ENCODE peak calls at places on chromosomes 6 and 20, in ten cellular contexts. A, C, W, V, X, I, P, Z, D and S are unnamed samples. For H3K4me1 and H3K36me3, the result is how much of the 10 kb centered on the place peaks cover.

GRCh38 chr6:44665143-44665542 is 277.6 kb downstream of the CDC5L start:
- DNase-seq in C (no peak), W (no peak), V (no peak), P (no peak), Z (no peak), I (peak), D (peak), X (no peak), A (no peak), S (no peak)

GRCh38 chr20:50980071-50980681 is 21.6 kb downstream of the MOCS3 start:
- DNase-seq in X (no peak), V (no peak), I (no peak), W (peak), Z (no peak), C (no peak), A (no peak), D (no peak), P (no peak), S (peak)

GRCh38 chr6:10612161-10612560 is 82.3 kb downstream of the C6orf52 start:
- DNase-seq in D (no peak), A (no peak), I (no peak), C (no peak), Z (no peak), P (no peak), W (no peak), X (no peak), V (no peak), S (no peak)

GRCh38 chr20:3452690-3453089 is 18.1 kb upstream of the ATRN start:
- DNase-seq in C (no peak), X (no peak), W (no peak), Z (no peak), A (no peak), P (no peak), V (no peak), I (no peak), D (no peak), S (no peak)

GRCh38 chr6:119108076-119108475 is 29.6 kb upstream of the FAM184A start:
- DNase-seq in P (no peak), A (no peak), I (no peak), C (no peak), V (no peak), D (no peak), Z (no peak), W (no peak), X (no peak), S (no peak)

GRCh38 chr6:36204068-36204753 is 7.7 kb downstream of the BRPF3 start:
- DNase-seq in A (no peak), I (no peak), X (no peak), P (no peak), C (no peak), W (no peak), D (no peak), Z (no peak), V (no peak), S (no peak)

GRCh38 chr20:54133434-54134427 is 40.1 kb downstream of the CYP24A1 start:
- DNase-seq in V (no peak), W (peak), D (no peak), Z (no peak), P (peak), I (no peak), X (no peak), C (no peak), A (no peak), S (peak)

GRCh38 chr6:36432151-36432633 is 10.5 kb downstream of the PXT1 start:
- DNase-seq in Z (no peak), C (no peak), X (no peak), W (no peak), D (no peak), P (no peak), I (no peak), V (no peak), A (no peak), S (no peak)

GRCh38 chr20:62818592-62819493 is 2.0 kb downstream of the COL9A3 start:
- DNase-seq in X (no peak), Z (peak), W (peak), V (no peak), P (peak), C (no peak), I (no peak), A (peak), D (peak), S (no peak)

GRCh38 chr6:13006578-13007300 is 290.2 kb downstream of the PHACTR1 start:
- DNase-seq in D (no peak), V (no peak), A (no peak), X (no peak), Z (no peak), C (no peak), P (no peak), W (no peak), I (no peak), S (no peak)

GRCh38 chr20:1328680-1329330 is at the start of gene SDCBP2:
- DNase-seq in I (peak), Z (no peak), V (peak), D (no peak), P (peak), A (peak), C (no peak), X (no peak), W (peak), S (peak)

GRCh38 chr20:1327827-1328679 is 886 bp downstream of the SDCBP2 start:
- DNase-seq in A (peak), V (no peak), P (peak), C (no peak), X (no peak), Z (no peak), I (peak), D (no peak), W (peak), S (no peak)

GRCh38 chr20:1331801-1332453 is 3.0 kb upstream of the SDCBP2 start:
- DNase-seq in C (no peak), A (peak), P (no peak), V (no peak), Z (no peak), X (no peak), D (no peak), I (peak), W (no peak), S (no peak)

GRCh38 chr20:1331101-1331500 is 2.2 kb upstream of the SDCBP2 start:
- DNase-seq in P (no peak), Z (no peak), I (no peak), A (peak), V (no peak), X (no peak), W (peak), C (no peak), D (no peak), S (no peak)

GRCh38 chr20:1330075-1330830 is 1.3 kb upstream of the SDCBP2 start:
- DNase-seq in A (peak), C (no peak), X (no peak), Z (peak), V (peak), P (peak), D (no peak), W (peak), I (peak), S (no peak)
- H3K4me1 ChIP-seq in A (under half), C (under half), X (under half), Z (under half), V (under half), P (under half), D (half or more), W (under half), I (under half), S (under half)

GRCh38 chr6:47509937-47510336 is 32.3 kb downstream of the CD2AP start:
- DNase-seq in P (no peak), D (no peak), C (no peak), I (no peak), A (no peak), V (no peak), Z (no peak), X (no peak), W (no peak), S (no peak)
- H3K36me3 ChIP-seq in P (under half), D (under half), C (under half), I (under half), A (under half), V (under half), Z (under half), X (under half), W (under half), S (under half)

DNA sequence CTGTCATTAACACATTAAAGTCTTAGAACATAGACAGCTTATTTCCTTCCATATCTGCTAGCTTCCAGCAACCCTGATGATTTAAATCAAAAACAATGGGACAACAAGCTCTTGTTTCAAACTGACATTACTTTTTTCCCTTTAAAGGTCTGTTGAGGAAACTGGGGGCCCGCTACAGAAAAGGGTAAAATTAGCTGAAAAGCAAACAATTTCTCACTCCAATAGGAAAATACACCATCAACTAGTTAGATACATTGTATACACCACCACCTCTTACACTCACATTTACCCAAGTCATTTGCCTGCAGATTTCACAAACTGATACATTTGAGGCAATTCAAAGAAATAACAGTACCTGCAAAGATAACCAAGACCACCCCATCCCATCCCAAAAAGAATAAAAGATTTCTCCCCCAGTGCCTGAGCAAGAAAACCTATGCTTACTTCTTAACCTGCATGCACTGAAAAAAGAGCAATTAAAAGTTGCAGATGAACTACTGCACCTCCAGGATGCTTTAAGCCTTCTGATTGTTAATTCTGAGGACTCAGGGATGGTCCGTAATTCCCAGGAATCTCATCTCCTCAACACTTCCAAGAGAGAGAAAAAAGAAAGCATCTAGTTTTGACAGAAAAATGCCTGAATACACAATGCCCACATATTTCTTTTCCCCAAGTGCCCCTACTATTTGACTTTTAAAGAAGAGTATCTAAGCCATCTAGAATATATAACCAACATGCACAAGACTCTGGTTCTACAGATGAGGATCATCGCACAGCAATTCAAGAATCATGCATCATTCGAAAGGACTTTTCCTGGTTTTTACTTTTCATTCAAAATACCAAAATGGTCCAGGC is 5.6 kb downstream of the ZMYND8 start:
- DNase-seq in V (no peak), I (no peak), Z (no peak), A (no peak), D (no peak), X (no peak), P (no peak), C (no peak), W (no peak), S (no peak)
- H3K4me3 ChIP-seq in V (no peak), I (no peak), Z (peak), A (no peak), D (peak), X (no peak), P (no peak), C (peak), W (peak), S (no peak)

GRCh38 chr6:73746776-73747175 is 50.8 kb downstream of the CD109 start:
- DNase-seq in Z (no peak), C (no peak), X (no peak), V (no peak), I (no peak), D (no peak), A (no peak), W (no peak), P (no peak), S (no peak)
- H3K4me1 ChIP-seq in Z (under half), C (under half), X (under half), V (under half), I (under half), D (under half), A (under half), W (under half), P (under half), S (under half)

GRCh38 chr20:25221592-25222460 is 26.1 kb upstream of the PYGB start:
- DNase-seq in X (no peak), W (no peak), D (peak), P (no peak), C (no peak), Z (no peak), V (no peak), I (peak), A (no peak), S (no peak)

GRCh38 chr20:25220021-25220730 is 24.7 kb downstream of the ENTPD6 start:
- DNase-seq in P (no peak), Z (peak), D (peak), A (no peak), C (no peak), X (no peak), W (no peak), V (no peak), I (peak), S (no peak)

GRCh38 chr20:25222461-25223178 is 25.3 kb upstream of the PYGB start:
- DNase-seq in D (peak), Z (no peak), A (no peak), I (peak), X (no peak), V (peak), P (no peak), C (no peak), W (no peak), S (no peak)

GRCh38 chr20:25219365-25219764 is 23.9 kb downstream of the ENTPD6 start:
- DNase-seq in P (no peak), A (no peak), I (peak), W (no peak), D (peak), X (no peak), Z (no peak), V (no peak), C (no peak), S (no peak)

DNA sequence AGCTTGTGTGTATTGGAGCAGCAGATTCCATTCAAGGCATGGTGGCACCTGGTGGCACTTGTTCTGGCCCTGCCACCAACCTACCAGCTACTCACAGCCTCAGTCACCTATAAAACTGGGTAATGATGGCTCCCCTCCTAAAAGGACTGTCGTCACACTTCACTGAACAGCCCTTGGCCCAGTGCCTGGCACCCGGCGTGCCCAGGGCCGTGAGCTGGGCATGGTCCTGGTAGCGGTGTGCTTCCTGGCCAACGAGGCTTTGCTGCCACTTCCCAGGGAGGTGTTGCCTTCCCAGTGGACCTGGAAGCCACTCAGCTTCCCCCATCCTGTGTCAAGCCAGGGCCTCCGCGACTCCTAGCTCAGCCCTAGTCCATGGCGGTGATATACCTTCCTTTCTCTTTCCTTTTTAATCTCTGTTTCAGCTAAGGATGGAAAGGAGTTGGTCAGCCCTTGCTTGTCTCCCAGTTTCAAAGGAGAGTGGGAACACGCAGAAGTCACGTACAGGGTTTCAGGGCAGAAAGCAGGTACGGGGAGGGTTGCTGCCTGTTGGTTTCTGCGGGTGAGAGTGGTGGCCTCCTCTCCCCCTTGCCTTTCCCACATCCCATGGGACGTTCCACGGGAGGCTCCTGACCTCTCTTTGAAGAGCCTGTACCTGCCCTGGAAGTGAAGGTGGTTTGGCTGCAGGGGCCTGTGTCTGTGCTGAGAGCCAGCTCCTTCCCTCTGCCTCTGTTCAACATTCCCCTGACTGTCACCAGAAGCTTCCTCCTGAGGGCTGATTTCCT is 25.5 kb downstream of the ENTPD6 start:
- DNase-seq in I (peak), A (no peak), D (peak), C (no peak), V (no peak), Z (no peak), X (no peak), P (peak), W (no peak), S (no peak)
- H3K36me3 ChIP-seq in I (half or more), A (under half), D (under half), C (under half), V (under half), Z (under half), X (under half), P (under half), W (under half), S (under half)

DNA sequence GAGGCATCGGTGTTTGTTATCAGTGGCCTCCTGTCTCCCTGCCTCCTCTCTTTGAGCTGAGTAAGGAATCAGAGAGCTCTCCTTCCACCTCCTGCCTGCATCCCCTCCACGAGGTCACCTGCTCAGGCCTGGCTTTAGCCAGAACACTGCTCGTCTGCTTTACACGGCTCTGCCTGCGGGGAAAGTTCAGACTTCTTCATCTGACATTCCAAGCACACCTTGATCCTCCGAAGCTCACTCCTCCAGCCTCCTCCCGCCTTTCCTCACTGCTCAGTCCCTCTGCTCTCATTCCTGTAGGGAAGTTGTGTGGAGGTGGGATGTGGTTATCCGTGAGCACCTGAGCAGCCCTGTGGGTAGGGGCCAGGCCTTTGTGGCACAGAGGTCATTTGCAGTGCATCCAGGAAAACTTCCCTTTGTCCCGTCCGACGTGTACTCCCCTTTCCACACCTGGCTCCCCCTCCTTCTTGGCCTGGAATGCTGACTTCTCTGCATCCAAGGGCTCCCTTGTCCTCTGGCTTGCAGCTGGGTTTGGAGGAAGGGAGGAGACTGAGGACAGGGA is 12.8 kb upstream of the CCDC167 start:
- DNase-seq in X (no peak), C (no peak), I (no peak), D (no peak), A (no peak), P (no peak), W (no peak), V (no peak), Z (no peak), S (peak)
- H3K4me3 ChIP-seq in X (no peak), C (no peak), I (no peak), D (no peak), A (no peak), P (no peak), W (no peak), V (no peak), Z (no peak), S (no peak)

GRCh38 chr6:82322386-82322785 is 41.2 kb upstream of the TPBG start:
- DNase-seq in V (no peak), W (no peak), P (no peak), Z (no peak), C (no peak), D (no peak), I (no peak), X (no peak), A (no peak), S (no peak)
- H3K4me1 ChIP-seq in V (under half), W (under half), P (under half), Z (under half), C (under half), D (under half), I (under half), X (under half), A (under half), S (under half)

GRCh38 chr20:47276251-47276650 is 80.2 kb downstream of the ZMYND8 start:
- DNase-seq in X (no peak), D (peak), W (no peak), Z (no peak), V (no peak), C (no peak), I (no peak), P (no peak), A (no peak), S (no peak)

GRCh38 chr20:47274449-47275108 is 81.9 kb downstream of the ZMYND8 start:
- DNase-seq in X (no peak), Z (no peak), W (peak), V (no peak), D (no peak), C (no peak), P (no peak), I (no peak), A (no peak), S (no peak)

GRCh38 chr20:47275548-47275947 is 81.0 kb downstream of the ZMYND8 start:
- DNase-seq in Z (no peak), D (no peak), V (no peak), C (no peak), W (no peak), I (no peak), A (no peak), X (no peak), P (no peak), S (no peak)

GRCh38 chr20:47278907-47279348 is 77.6 kb downstream of the ZMYND8 start:
- DNase-seq in D (no peak), Z (no peak), P (no peak), V (no peak), A (no peak), X (no peak), I (no peak), W (peak), C (no peak), S (peak)

GRCh38 chr20:47276856-47277541 is 79.5 kb downstream of the ZMYND8 start:
- DNase-seq in W (no peak), A (peak), V (no peak), C (no peak), Z (no peak), P (no peak), D (peak), I (peak), X (no peak), S (no peak)
- H3K36me3 ChIP-seq in W (under half), A (under half), V (under half), C (under half), Z (half or more), P (under half), D (under half), I (under half), X (under half), S (under half)

GRCh38 chr6:163943647-163944395 is 529.3 kb downstream of the QKI start:
- DNase-seq in V (no peak), D (no peak), I (no peak), A (no peak), P (no peak), Z (no peak), W (peak), C (no peak), X (no peak), S (no peak)

GRCh38 chr6:163946437-163946836 is 531.9 kb downstream of the QKI start:
- DNase-seq in X (no peak), P (no peak), D (no peak), A (no peak), V (no peak), I (no peak), W (no peak), Z (no peak), C (no peak), S (no peak)

GRCh38 chr6:163944897-163945296 is 530.4 kb downstream of the QKI start:
- DNase-seq in A (no peak), D (peak), P (no peak), C (no peak), W (no peak), Z (no peak), V (no peak), I (no peak), X (no peak), S (no peak)

GRCh38 chr6:163947276-163947675 is 532.8 kb downstream of the QKI start:
- DNase-seq in V (no peak), C (no peak), D (no peak), Z (no peak), X (no peak), W (no peak), I (no peak), A (no peak), P (no peak), S (no peak)

DNA sequence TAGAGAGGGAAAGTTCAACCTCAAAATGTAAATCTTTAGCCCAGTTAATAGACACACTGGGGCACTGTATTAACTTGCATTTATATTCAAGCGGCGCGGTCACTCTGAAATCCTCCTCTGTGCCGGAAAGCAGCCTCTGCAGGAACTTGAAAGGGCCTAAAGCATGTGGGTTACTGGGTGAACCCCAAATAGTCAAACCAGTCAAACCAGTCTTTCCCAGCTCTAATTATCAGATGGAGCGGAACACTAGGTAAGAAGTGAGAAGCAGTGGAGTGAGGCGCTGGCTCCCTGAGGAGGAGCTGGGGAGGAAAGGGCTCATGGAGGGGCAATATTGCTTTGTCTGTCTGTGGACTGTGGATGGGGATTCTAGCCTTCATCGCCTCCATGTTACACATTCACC is 531.3 kb downstream of the QKI start:
- DNase-seq in I (no peak), Z (no peak), P (no peak), D (no peak), V (no peak), A (no peak), W (no peak), X (no peak), C (no peak), S (no peak)
- H3K4me3 ChIP-seq in I (no peak), Z (no peak), P (no peak), D (no peak), V (no peak), A (no peak), W (no peak), X (no peak), C (no peak), S (no peak)